ENCODE peak calls at places on chromosomes 2 and 18, in nine cellular contexts. G is retinal pigment epithelial cell; D is Peyer's patch; M is A549; L is body of pancreas; P is cardiac fibroblast; J is mammary epithelial cell; H is CD8-positive, alpha-beta T cell; Q is tibial artery. V is an unnamed sample.
A peak's percentile ranks its signal among the peaks of the same experiment; 100 is the strongest.

GRCh38 chr18:54805571-54806334 is 22.5 kb upstream of the RAB27B start:
- DNase-seq in D (no peak), M (no peak), L (no peak), G (no peak), H (no peak), Q (no peak), J (peak; percentile 84), P (peak; percentile 93), V (no peak)

GRCh38 chr2:135043345-135043744 is 3.9 kb downstream of the MAP3K19 start:
- DNase-seq in Q (no peak), J (no peak), G (no peak), P (peak; percentile 25), D (no peak), M (no peak), L (peak; percentile 12), H (peak; percentile 7), V (no peak)

GRCh38 chr2:30862054-30862651 is 54.9 kb upstream of the CAPN13 start:
- DNase-seq in M (peak; percentile 59), J (peak; percentile 61), L (peak; percentile 83), D (peak; percentile 82), Q (peak; percentile 28), H (no peak), P (peak; percentile 75), G (peak; percentile 48), V (peak; percentile 60)

GRCh38 chr2:28231110-28231621 is 161.5 kb upstream of the FOSL2 start:
- DNase-seq in Q (no peak), G (peak; percentile 55), D (no peak), M (no peak), H (no peak), J (peak; percentile 24), P (peak; percentile 68), L (peak; percentile 15), V (no peak)

GRCh38 chr2:26978061-26978596 is 7.7 kb downstream of the MAPRE3 start:
- DNase-seq in Q (no peak), H (no peak), J (peak; percentile 76), M (no peak), L (peak; percentile 90), D (peak; percentile 66), P (no peak), G (peak; percentile 55), V (peak; percentile 47)

GRCh38 chr2:1422716-1423285 is 9.5 kb downstream of the TPO start:
- DNase-seq in H (no peak), M (no peak), P (no peak), G (no peak), D (no peak), J (no peak), L (no peak), Q (no peak), V (no peak)

GRCh38 chr2:19300961-19301360 is 57.5 kb downstream of the OSR1 start:
- DNase-seq in M (no peak), L (no peak), H (no peak), P (peak; percentile 23), Q (no peak), J (peak; percentile 8), D (no peak), G (no peak), V (no peak)

GRCh38 chr2:146124741-146125140 is 1604.8 kb upstream of the ZEB2 start:
- DNase-seq in Q (no peak), D (no peak), L (no peak), M (no peak), G (peak; percentile 89), H (no peak), J (peak; percentile 21), P (peak; percentile 61), V (no peak)

GRCh38 chr18:8707946-8708345 is 2.6 kb downstream of the MTCL1 start:
- DNase-seq in P (no peak), G (no peak), M (no peak), H (no peak), D (no peak), Q (no peak), L (no peak), J (no peak), V (no peak)

GRCh38 chr18:8706545-8706980 is 1.2 kb downstream of the MTCL1 start:
- DNase-seq in L (no peak), M (no peak), J (no peak), P (no peak), D (no peak), Q (no peak), G (no peak), H (no peak), V (no peak)

GRCh38 chr18:8705941-8706544 is 687 bp downstream of the MTCL1 start:
- DNase-seq in P (no peak), M (no peak), D (no peak), L (peak; percentile 33), H (no peak), J (peak; percentile 14), G (no peak), Q (no peak), V (no peak)

GRCh38 chr18:8708670-8709069 is 3.3 kb downstream of the MTCL1 start:
- DNase-seq in G (no peak), M (no peak), J (no peak), H (no peak), P (no peak), L (no peak), Q (no peak), D (no peak), V (no peak)

GRCh38 chr18:8706981-8707940 is 1.9 kb downstream of the MTCL1 start:
- DNase-seq in H (no peak), P (peak; percentile 48), J (peak; percentile 62), L (peak; percentile 75), D (peak; percentile 67), G (no peak), Q (peak; percentile 36), M (no peak), V (peak; percentile 46)
- TF ChIP-seq CTCF in H (no peak), P (no peak), J (peak; percentile 17), L (peak; percentile 49), D (no peak), G (peak; percentile 33), Q (no peak), M (no peak), V (no peak)

DNA sequence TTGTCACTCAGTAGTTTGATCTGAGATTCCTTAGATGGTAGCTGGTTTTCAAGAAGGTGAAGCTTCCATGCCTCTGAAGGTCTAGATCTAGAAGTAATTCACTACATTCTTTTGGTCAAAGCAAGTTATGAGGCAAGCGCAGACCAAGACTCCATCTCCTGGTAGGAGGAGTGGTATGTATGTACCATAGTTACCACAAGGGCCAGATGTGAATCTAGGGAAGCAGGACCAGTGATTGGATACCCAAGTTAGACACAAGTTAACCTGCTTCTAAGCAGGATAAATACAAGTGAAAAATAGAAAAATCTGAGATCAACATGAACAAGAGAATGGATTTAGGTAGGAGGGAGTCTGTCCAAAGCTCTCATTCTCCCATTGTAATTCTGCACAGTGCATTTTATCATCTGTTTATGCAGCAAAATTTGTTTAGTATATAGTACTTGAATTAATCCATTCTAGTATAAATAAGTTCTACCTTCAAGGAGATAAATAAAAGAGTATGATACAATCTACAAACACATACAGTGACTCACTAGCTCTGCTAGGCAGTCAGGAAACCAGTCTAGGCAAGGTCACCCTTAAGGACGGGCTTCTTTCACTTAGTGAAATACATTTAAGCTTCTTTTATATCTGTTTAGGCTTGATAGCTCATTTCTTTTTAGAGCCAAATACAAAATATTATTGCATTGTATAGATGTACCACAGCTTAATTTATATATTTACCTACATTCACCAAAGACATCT is 14.2 kb upstream of the DOCK10 start:
- DNase-seq in P (peak; percentile 55), D (no peak), G (no peak), H (no peak), Q (no peak), M (no peak), J (peak; percentile 19), L (no peak), V (no peak)
- H3K4me3 ChIP-seq in P (no peak overlapping the region), D (no peak overlapping the region), G (no peak overlapping the region), H (no peak overlapping the region), Q (no peak overlapping the region), M (no peak overlapping the region), J (no peak overlapping the region), L (no peak overlapping the region), V (no peak overlapping the region)

DNA sequence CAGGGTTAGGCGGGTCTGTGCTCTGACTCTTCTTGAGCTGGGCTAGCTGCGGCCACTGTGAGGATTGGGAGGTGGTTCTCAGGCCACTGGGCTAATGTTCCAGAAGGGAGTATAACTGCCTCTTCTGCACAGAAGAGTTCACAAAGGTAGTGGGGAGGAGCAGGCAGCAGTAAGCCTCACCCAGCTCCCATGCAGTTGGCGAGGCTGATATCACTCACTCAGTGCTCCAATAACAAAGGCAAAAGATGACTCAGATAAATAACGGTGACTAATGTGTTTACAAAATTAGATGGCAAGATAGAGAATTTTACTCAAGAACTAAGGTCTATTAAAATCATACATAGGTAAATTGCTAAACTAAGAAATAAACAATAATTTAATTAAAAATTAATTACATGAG is 174.2 kb upstream of the TMEM200C start:
- DNase-seq in Q (no peak), H (no peak), M (no peak), P (no peak), D (no peak), L (no peak), G (no peak), J (no peak), V (no peak)
- TF ChIP-seq CTCF in Q (no peak), H (no peak), M (no peak), P (no peak), D (no peak), L (no peak), G (no peak), J (no peak), V (no peak)

GRCh38 chr2:85541262-85541661 is 2.3 kb downstream of the MAT2A start:
- DNase-seq in H (no peak), G (no peak), L (no peak), J (no peak), D (no peak), Q (no peak), P (no peak), M (no peak), V (no peak)
- H3K4me3 ChIP-seq in H (no peak overlapping the region), G (peak overlapping the region; percentile 74), L (peak overlapping the region; percentile 83), J (peak overlapping the region; percentile 68), D (peak overlapping the region; percentile 72), Q (peak overlapping the region; percentile 94), P (peak overlapping the region; percentile 93), M (peak overlapping the region; percentile 98), V (peak overlapping the region; percentile 99)

GRCh38 chr2:75728614-75729419 is 18.1 kb upstream of the GCFC2 start:
- DNase-seq in Q (no peak), D (no peak), G (no peak), P (peak; percentile 23), H (no peak), L (no peak), J (no peak), M (no peak), V (no peak)

DNA sequence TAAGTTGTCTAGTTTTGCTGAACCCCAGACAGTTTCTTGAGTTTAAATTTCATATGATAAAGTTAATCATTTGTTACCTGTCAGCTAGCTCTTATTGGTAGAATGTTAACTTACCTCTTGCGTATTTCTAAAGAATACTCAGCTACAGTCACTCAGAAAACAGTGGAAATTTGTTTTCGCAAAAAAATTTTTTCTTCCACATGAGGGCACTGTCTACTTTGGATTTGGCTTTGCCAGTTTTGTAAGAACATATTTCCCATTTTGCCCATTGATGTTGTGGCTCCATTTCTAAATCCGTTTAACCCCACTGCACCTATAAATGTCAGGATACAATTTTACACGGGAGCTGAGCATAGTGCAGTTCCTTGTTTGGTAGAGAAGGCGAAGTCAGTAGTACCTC is 19.1 kb upstream of the GCFC2 start:
- DNase-seq in M (no peak), Q (no peak), J (no peak), H (no peak), G (no peak), P (no peak), D (no peak), L (no peak), V (no peak)
- TF ChIP-seq CTCF in M (peak; percentile 55), Q (peak; percentile 10), J (no peak), H (no peak), G (peak; percentile 51), P (peak; percentile 11), D (no peak), L (peak; percentile 36), V (no peak)

GRCh38 chr18:3494245-3494526 is 44.2 kb downstream of the TGIF1 start:
- DNase-seq in Q (no peak), P (no peak), H (no peak), D (no peak), L (no peak), M (no peak), J (no peak), G (no peak), V (no peak)
- H3K4me3 ChIP-seq in Q (no peak overlapping the region), P (no peak overlapping the region), H (no peak overlapping the region), D (no peak overlapping the region), L (no peak overlapping the region), M (no peak overlapping the region), J (no peak overlapping the region), G (no peak overlapping the region), V (no peak overlapping the region)